ENCODE peak calls at places on chromosomes 6 and 20, in six cellular contexts. One of them, this sample, is unnamed.

GRCh38 chr20:17617212-17617867 is 47.5 kb downstream of the DSTN start:
- DNase-seq in amniotic stem cell: no peak
- DNase-seq in neural crest cell: peak
- DNase-seq in renal cortical epithelial cell: no peak
- DNase-seq in EL: peak
- DNase-seq in cardiac fibroblast: peak
- DNase-seq in this sample: no peak

GRCh38 chr6:24910331-24910849 is 25.4 kb downstream of the RIPOR2 start:
- DNase-seq in cardiac fibroblast: peak
- DNase-seq in EL: peak
- DNase-seq in amniotic stem cell: no peak
- DNase-seq in neural crest cell: no peak
- DNase-seq in renal cortical epithelial cell: no peak
- DNase-seq in this sample: no peak

GRCh38 chr20:54629632-54630031 is 154.2 kb downstream of the DOK5 start:
- DNase-seq in renal cortical epithelial cell: no peak
- DNase-seq in cardiac fibroblast: no peak
- DNase-seq in amniotic stem cell: no peak
- DNase-seq in neural crest cell: no peak
- DNase-seq in EL: no peak
- DNase-seq in this sample: no peak

GRCh38 chr6:34237722-34238506 is 1.2 kb downstream of the HMGA1 start:
- DNase-seq in neural crest cell: peak
- DNase-seq in amniotic stem cell: no peak
- DNase-seq in renal cortical epithelial cell: no peak
- DNase-seq in cardiac fibroblast: peak
- DNase-seq in EL: peak
- DNase-seq in this sample: no peak

GRCh38 chr6:42315220-42315990 is 97.7 kb upstream of the MRPS10 start:
- DNase-seq in cardiac fibroblast: no peak
- DNase-seq in EL: no peak
- DNase-seq in amniotic stem cell: no peak
- DNase-seq in neural crest cell: no peak
- DNase-seq in renal cortical epithelial cell: no peak
- DNase-seq in this sample: no peak

GRCh38 chr6:152816055-152816454 is 65.5 kb downstream of the VIP start:
- DNase-seq in EL: no peak
- DNase-seq in neural crest cell: no peak
- DNase-seq in renal cortical epithelial cell: no peak
- DNase-seq in cardiac fibroblast: no peak
- DNase-seq in amniotic stem cell: no peak
- DNase-seq in this sample: no peak

GRCh38 chr20:7682916-7683315 is 257.3 kb downstream of the HAO1 start:
- DNase-seq in renal cortical epithelial cell: no peak
- DNase-seq in EL: no peak
- DNase-seq in amniotic stem cell: no peak
- DNase-seq in neural crest cell: no peak
- DNase-seq in cardiac fibroblast: no peak
- DNase-seq in this sample: no peak

GRCh38 chr6:145028144-145028818 is 707.0 kb downstream of the EPM2A start:
- DNase-seq in neural crest cell: no peak
- DNase-seq in cardiac fibroblast: peak
- DNase-seq in renal cortical epithelial cell: peak
- DNase-seq in amniotic stem cell: no peak
- DNase-seq in EL: peak
- DNase-seq in this sample: no peak

GRCh38 chr6:167654389-167654788 is 172.3 kb upstream of the AFDN start:
- DNase-seq in neural crest cell: no peak
- DNase-seq in cardiac fibroblast: no peak
- DNase-seq in renal cortical epithelial cell: no peak
- DNase-seq in amniotic stem cell: no peak
- DNase-seq in EL: no peak
- DNase-seq in this sample: no peak

GRCh38 chr6:16018626-16019025 is 110.3 kb upstream of the MYLIP start:
- DNase-seq in renal cortical epithelial cell: no peak
- DNase-seq in EL: no peak
- DNase-seq in amniotic stem cell: no peak
- DNase-seq in neural crest cell: no peak
- DNase-seq in cardiac fibroblast: no peak
- DNase-seq in this sample: no peak

GRCh38 chr20:58458342-58459057 is 56.7 kb downstream of the APCDD1L start:
- DNase-seq in cardiac fibroblast: peak
- DNase-seq in amniotic stem cell: no peak
- DNase-seq in neural crest cell: no peak
- DNase-seq in EL: peak
- DNase-seq in renal cortical epithelial cell: no peak
- DNase-seq in this sample: no peak

GRCh38 chr6:120211955-120212792 is 862.6 kb upstream of the MAN1A1 start:
- DNase-seq in EL: peak
- DNase-seq in cardiac fibroblast: peak
- DNase-seq in renal cortical epithelial cell: peak
- DNase-seq in neural crest cell: no peak
- DNase-seq in amniotic stem cell: no peak
- DNase-seq in this sample: peak

GRCh38 chr6:107624050-107624449 is 134.1 kb downstream of the SOBP start:
- DNase-seq in renal cortical epithelial cell: no peak
- DNase-seq in neural crest cell: no peak
- DNase-seq in amniotic stem cell: no peak
- DNase-seq in EL: no peak
- DNase-seq in cardiac fibroblast: no peak
- DNase-seq in this sample: no peak

GRCh38 chr6:88048556-88048955 is 915 bp downstream of the SPACA1 start:
- DNase-seq in neural crest cell: no peak
- DNase-seq in amniotic stem cell: no peak
- DNase-seq in cardiac fibroblast: no peak
- DNase-seq in renal cortical epithelial cell: peak
- DNase-seq in EL: no peak
- DNase-seq in this sample: no peak

GRCh38 chr6:87393026-87393622 is 14.6 kb upstream of the CFAP206 start:
- DNase-seq in renal cortical epithelial cell: peak
- DNase-seq in amniotic stem cell: peak
- DNase-seq in neural crest cell: peak
- DNase-seq in EL: peak
- DNase-seq in cardiac fibroblast: peak
- DNase-seq in this sample: peak

GRCh38 chr6:152323376-152323775 is 313.8 kb downstream of the SYNE1 start:
- DNase-seq in neural crest cell: no peak
- DNase-seq in EL: no peak
- DNase-seq in amniotic stem cell: no peak
- DNase-seq in cardiac fibroblast: no peak
- DNase-seq in renal cortical epithelial cell: no peak
- DNase-seq in this sample: no peak

GRCh38 chr6:139586273-139586672 is 211.8 kb upstream of the CITED2 start:
- DNase-seq in amniotic stem cell: no peak
- DNase-seq in cardiac fibroblast: no peak
- DNase-seq in neural crest cell: no peak
- DNase-seq in EL: no peak
- DNase-seq in renal cortical epithelial cell: peak
- DNase-seq in this sample: no peak

GRCh38 chr6:145561095-145561820 is 174.1 kb downstream of the EPM2A start:
- DNase-seq in amniotic stem cell: no peak
- DNase-seq in renal cortical epithelial cell: no peak
- DNase-seq in neural crest cell: no peak
- DNase-seq in cardiac fibroblast: peak
- DNase-seq in EL: no peak
- DNase-seq in this sample: no peak

GRCh38 chr6:149150999-149151398 is 166.5 kb upstream of the TAB2 start:
- DNase-seq in amniotic stem cell: no peak
- DNase-seq in EL: no peak
- DNase-seq in renal cortical epithelial cell: no peak
- DNase-seq in neural crest cell: no peak
- DNase-seq in cardiac fibroblast: peak
- DNase-seq in this sample: no peak

GRCh38 chr6:152943260-152943897 is 39.5 kb downstream of the FBXO5 start:
- DNase-seq in EL: no peak
- DNase-seq in renal cortical epithelial cell: no peak
- DNase-seq in amniotic stem cell: no peak
- DNase-seq in neural crest cell: no peak
- DNase-seq in cardiac fibroblast: no peak
- DNase-seq in this sample: no peak

GRCh38 chr20:20664795-20665194 is 47.6 kb downstream of the RALGAPA2 start:
- DNase-seq in neural crest cell: no peak
- DNase-seq in amniotic stem cell: no peak
- DNase-seq in cardiac fibroblast: peak
- DNase-seq in EL: no peak
- DNase-seq in renal cortical epithelial cell: peak
- DNase-seq in this sample: peak

GRCh38 chr20:17470521-17470920 is 60.7 kb downstream of the BFSP1 start:
- DNase-seq in cardiac fibroblast: no peak
- DNase-seq in EL: no peak
- DNase-seq in neural crest cell: no peak
- DNase-seq in renal cortical epithelial cell: no peak
- DNase-seq in amniotic stem cell: no peak
- DNase-seq in this sample: no peak

GRCh38 chr6:167797871-167798265 is 28.8 kb upstream of the AFDN start:
- DNase-seq in cardiac fibroblast: no peak
- DNase-seq in EL: no peak
- DNase-seq in amniotic stem cell: no peak
- DNase-seq in neural crest cell: no peak
- DNase-seq in renal cortical epithelial cell: no peak
- DNase-seq in this sample: no peak

GRCh38 chr6:72622094-72622540 is 253 bp downstream of the KCNQ5 start:
- DNase-seq in cardiac fibroblast: peak
- DNase-seq in renal cortical epithelial cell: no peak
- DNase-seq in EL: peak
- DNase-seq in amniotic stem cell: peak
- DNase-seq in neural crest cell: peak
- DNase-seq in this sample: no peak

GRCh38 chr6:2745246-2745645 is 5.5 kb downstream of the MYLK4 start:
- DNase-seq in cardiac fibroblast: no peak
- DNase-seq in renal cortical epithelial cell: no peak
- DNase-seq in neural crest cell: no peak
- DNase-seq in EL: no peak
- DNase-seq in amniotic stem cell: no peak
- DNase-seq in this sample: no peak

GRCh38 chr6:23349521-23350147 is 776.4 kb upstream of the NRSN1 start:
- DNase-seq in neural crest cell: no peak
- DNase-seq in EL: peak
- DNase-seq in renal cortical epithelial cell: peak
- DNase-seq in cardiac fibroblast: peak
- DNase-seq in amniotic stem cell: peak
- DNase-seq in this sample: no peak

GRCh38 chr20:30487947-30488926 is 769.2 kb upstream of the DEFB115 start:
- DNase-seq in amniotic stem cell: no peak
- DNase-seq in renal cortical epithelial cell: no peak
- DNase-seq in neural crest cell: no peak
- DNase-seq in EL: no peak
- DNase-seq in cardiac fibroblast: no peak
- DNase-seq in this sample: no peak

GRCh38 chr20:32456869-32457421 is 98.8 kb downstream of the ASXL1 start:
- DNase-seq in amniotic stem cell: no peak
- DNase-seq in cardiac fibroblast: peak
- DNase-seq in neural crest cell: peak
- DNase-seq in EL: peak
- DNase-seq in renal cortical epithelial cell: peak
- DNase-seq in this sample: no peak

GRCh38 chr20:16100767-16101166 is 472.5 kb downstream of the KIF16B start:
- DNase-seq in amniotic stem cell: no peak
- DNase-seq in renal cortical epithelial cell: no peak
- DNase-seq in cardiac fibroblast: no peak
- DNase-seq in EL: no peak
- DNase-seq in neural crest cell: no peak
- DNase-seq in this sample: no peak

GRCh38 chr6:11277275-11278206 is 45.1 kb upstream of the NEDD9 start:
- DNase-seq in EL: peak
- DNase-seq in renal cortical epithelial cell: peak
- DNase-seq in cardiac fibroblast: peak
- DNase-seq in neural crest cell: no peak
- DNase-seq in amniotic stem cell: no peak
- DNase-seq in this sample: peak

GRCh38 chr20:665276-665675 is 10.3 kb downstream of the SCRT2 start:
- DNase-seq in EL: no peak
- DNase-seq in neural crest cell: no peak
- DNase-seq in cardiac fibroblast: no peak
- DNase-seq in renal cortical epithelial cell: no peak
- DNase-seq in amniotic stem cell: no peak
- DNase-seq in this sample: no peak

GRCh38 chr6:78611097-78611625 is 256.2 kb upstream of the IRAK1BP1 start:
- DNase-seq in amniotic stem cell: no peak
- DNase-seq in neural crest cell: no peak
- DNase-seq in cardiac fibroblast: no peak
- DNase-seq in EL: no peak
- DNase-seq in renal cortical epithelial cell: peak
- DNase-seq in this sample: peak

GRCh38 chr20:10067305-10067704 is 32.5 kb downstream of the ANKEF1 start:
- DNase-seq in EL: no peak
- DNase-seq in cardiac fibroblast: no peak
- DNase-seq in renal cortical epithelial cell: no peak
- DNase-seq in neural crest cell: no peak
- DNase-seq in amniotic stem cell: peak
- DNase-seq in this sample: no peak

GRCh38 chr20:62066983-62067433 is 1.3 kb upstream of the TAF4 start:
- DNase-seq in neural crest cell: no peak
- DNase-seq in EL: peak
- DNase-seq in cardiac fibroblast: peak
- DNase-seq in amniotic stem cell: no peak
- DNase-seq in renal cortical epithelial cell: no peak
- DNase-seq in this sample: no peak

GRCh38 chr6:33962673-33963072 is 158.9 kb upstream of the MLN start:
- DNase-seq in amniotic stem cell: no peak
- DNase-seq in EL: no peak
- DNase-seq in cardiac fibroblast: no peak
- DNase-seq in neural crest cell: no peak
- DNase-seq in renal cortical epithelial cell: no peak
- DNase-seq in this sample: no peak

GRCh38 chr6:152566040-152566875 is 70.9 kb downstream of the SYNE1 start:
- DNase-seq in renal cortical epithelial cell: no peak
- DNase-seq in neural crest cell: no peak
- DNase-seq in amniotic stem cell: no peak
- DNase-seq in cardiac fibroblast: no peak
- DNase-seq in EL: no peak
- DNase-seq in this sample: no peak

GRCh38 chr6:138865480-138866101 is 69.7 kb downstream of the ECT2L start:
- DNase-seq in cardiac fibroblast: no peak
- DNase-seq in renal cortical epithelial cell: no peak
- DNase-seq in neural crest cell: no peak
- DNase-seq in amniotic stem cell: no peak
- DNase-seq in EL: no peak
- DNase-seq in this sample: no peak

This sample was measured in epithelial cell of proximal tubule.